ENCODE peak calls at places on chromosomes 13 and 19, in seven cellular contexts. X is pancreas; S is osteoblast; C is tibial nerve; E is heart right ventricle; G is lower lobe of right lung; Z is CD8-positive, alpha-beta memory T cell. B is an unnamed sample.

GRCh38 chr13:93309886-93310520 is 83.4 kb downstream of the GPC6 start:
- DNase-seq in X (no peak), S (peak; percentile 86), C (no peak), E (no peak), G (no peak), Z (no peak), B (no peak)

GRCh38 chr13:30418886-30419459 is 3.3 kb upstream of the UBE2L5 start:
- DNase-seq in X (no peak), S (no peak), C (no peak), E (no peak), G (no peak), Z (no peak), B (no peak)

GRCh38 chr13:27037571-27037970 is 134.0 kb downstream of the USP12 start:
- DNase-seq in X (no peak), S (no peak), C (no peak), E (no peak), G (no peak), Z (no peak), B (no peak)

GRCh38 chr13:36310417-36311108 is 12.9 kb upstream of the CCDC169 start:
- DNase-seq in X (no peak), S (peak; percentile 36), C (no peak), E (no peak), G (no peak), Z (no peak), B (no peak)

GRCh38 chr13:112810608-112811007 is 120.8 kb downstream of the ATP11A start:
- DNase-seq in X (no peak), S (no peak), C (no peak), E (no peak), G (no peak), Z (no peak), B (no peak)

GRCh38 chr13:52084971-52085370 is 43.9 kb downstream of the NEK5 start:
- DNase-seq in X (no peak), S (no peak), C (no peak), E (no peak), G (no peak), Z (no peak), B (no peak)

GRCh38 chr19:4052114-4052992 is 14.3 kb downstream of the ZBTB7A start:
- DNase-seq in X (peak; percentile 74), S (peak; percentile 100), C (no peak), E (no peak), G (peak; percentile 68), Z (peak; percentile 32), B (no peak)

GRCh38 chr13:46736568-46736967 is 60.4 kb downstream of the ESD start:
- DNase-seq in X (no peak), S (no peak), C (no peak), E (no peak), G (no peak), Z (no peak), B (no peak)

GRCh38 chr19:46069841-46070341 is 29.1 kb upstream of the IGFL4 start:
- DNase-seq in X (no peak), S (no peak), C (no peak), E (no peak), G (no peak), Z (no peak), B (no peak)

GRCh38 chr13:23898101-23898500 is 799 bp upstream of the C1QTNF9B start:
- DNase-seq in X (no peak), S (no peak), C (no peak), E (no peak), G (no peak), Z (no peak), B (no peak)

GRCh38 chr13:60397693-60398437 is 845 bp downstream of the TDRD3 start:
- DNase-seq in X (peak; percentile 82), S (peak; percentile 88), C (peak; percentile 16), E (peak; percentile 55), G (peak; percentile 83), Z (no peak), B (no peak)

GRCh38 chr13:48446454-48446853 is 33.5 kb upstream of the LPAR6 start:
- DNase-seq in X (no peak), S (no peak), C (no peak), E (no peak), G (no peak), Z (no peak), B (no peak)

GRCh38 chr13:36728006-36728405 is 54.2 kb downstream of the SERTM1 start:
- DNase-seq in X (no peak), S (no peak), C (no peak), E (no peak), G (no peak), Z (no peak), B (no peak)

GRCh38 chr19:46392252-46392801 is 21.0 kb downstream of the CCDC8 start:
- DNase-seq in X (peak; percentile 24), S (peak; percentile 86), C (no peak), E (no peak), G (peak; percentile 49), Z (no peak), B (no peak)

GRCh38 chr19:32178401-32178800 is 167.0 kb upstream of the ZNF507 start:
- DNase-seq in X (no peak), S (no peak), C (no peak), E (no peak), G (no peak), Z (no peak), B (no peak)

GRCh38 chr13:97298816-97299215 is 76.7 kb downstream of the MBNL2 start:
- DNase-seq in X (no peak), S (no peak), C (no peak), E (no peak), G (no peak), Z (no peak), B (no peak)

GRCh38 chr19:28980236-28980868 is 232.6 kb downstream of the UQCRFS1 start:
- DNase-seq in X (no peak), S (peak; percentile 83), C (no peak), E (no peak), G (no peak), Z (no peak), B (no peak)

GRCh38 chr19:41299755-41300089 is 10.2 kb upstream of the CCDC97 start:
- DNase-seq in X (no peak), S (peak; percentile 96), C (peak; percentile 41), E (peak; percentile 84), G (peak; percentile 71), Z (peak; percentile 45), B (no peak)

GRCh38 chr19:11560404-11560988 is 1.5 kb upstream of the ELOF1 start:
- DNase-seq in X (no peak), S (peak; percentile 88), C (no peak), E (peak; percentile 58), G (no peak), Z (peak; percentile 48), B (no peak)

GRCh38 chr19:6041991-6042421 is 64.1 kb upstream of the RANBP3 start:
- DNase-seq in X (no peak), S (no peak), C (no peak), E (no peak), G (peak; percentile 34), Z (no peak), B (no peak)

GRCh38 chr19:35153701-35154534 is 617 bp upstream of the FXYD5 start:
- DNase-seq in X (peak; percentile 78), S (peak; percentile 90), C (no peak), E (no peak), G (peak; percentile 68), Z (peak; percentile 61), B (no peak)

GRCh38 chr13:44816701-44817684 is 172.3 kb downstream of the NUFIP1 start:
- DNase-seq in X (no peak), S (peak; percentile 72), C (no peak), E (no peak), G (no peak), Z (no peak), B (no peak)

GRCh38 chr13:113595131-113595530 is 10.6 kb downstream of the TFDP1 start:
- DNase-seq in X (no peak), S (peak; percentile 68), C (no peak), E (no peak), G (peak; percentile 3), Z (no peak), B (no peak)

GRCh38 chr19:49614096-49614857 is 23.3 kb downstream of the PRR12 start:
- DNase-seq in X (no peak), S (peak; percentile 98), C (no peak), E (no peak), G (no peak), Z (no peak), B (no peak)

GRCh38 chr19:2061093-2061935 is 10.3 kb upstream of the MKNK2 start:
- DNase-seq in X (peak; percentile 100), S (peak; percentile 100), C (peak; percentile 100), E (peak; percentile 99), G (peak; percentile 99), Z (peak; percentile 99), B (peak; percentile 89)
- H3K4me1 ChIP-seq in X (peaks cover 27% of the 10 kb centered on the region), S (peaks cover 31% of the 10 kb centered on the region), C (peaks cover 69% of the 10 kb centered on the region), E (peaks cover 35% of the 10 kb centered on the region), G (peaks cover 67% of the 10 kb centered on the region), Z (peaks cover 56% of the 10 kb centered on the region), B (peaks cover 14% of the 10 kb centered on the region)

GRCh38 chr19:38715540-38715939 is 28.7 kb downstream of the CAPN12 start:
- DNase-seq in X (no peak), S (no peak), C (no peak), E (peak; percentile 76), G (no peak), Z (no peak), B (no peak)

GRCh38 chr19:38713865-38714264 is 30.4 kb downstream of the CAPN12 start:
- DNase-seq in X (no peak), S (no peak), C (no peak), E (no peak), G (no peak), Z (no peak), B (no peak)

GRCh38 chr19:38713227-38713649 is 31.0 kb downstream of the CAPN12 start:
- DNase-seq in X (no peak), S (peak; percentile 43), C (peak; percentile 73), E (peak; percentile 61), G (no peak), Z (no peak), B (no peak)

GRCh38 chr19:38712161-38712748 is 32.0 kb downstream of the CAPN12 start:
- DNase-seq in X (no peak), S (peak; percentile 52), C (no peak), E (no peak), G (no peak), Z (no peak), B (no peak)

DNA sequence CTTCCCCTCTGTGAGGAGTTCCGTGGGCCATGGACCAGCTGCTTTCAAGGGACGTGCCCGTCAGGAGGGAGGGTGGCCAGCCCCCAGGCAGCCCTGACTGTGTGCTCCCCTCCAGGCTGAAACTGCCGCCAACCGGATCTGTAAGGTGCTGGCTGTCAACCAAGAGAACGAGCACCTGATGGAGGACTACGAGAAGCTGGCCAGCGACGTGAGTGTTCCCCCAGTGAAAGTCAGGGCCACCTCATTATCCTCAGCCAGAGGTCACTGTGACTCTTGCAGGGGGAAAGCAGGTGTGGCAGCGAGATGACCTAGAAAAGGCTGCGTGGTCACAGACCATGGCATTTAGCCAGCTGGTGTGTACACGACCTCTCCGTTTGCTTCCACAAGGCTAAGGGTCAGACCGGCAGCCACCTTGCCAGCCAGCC is 29.9 kb downstream of the CAPN12 start:
- DNase-seq in X (no peak), S (no peak), C (no peak), E (peak; percentile 59), G (no peak), Z (no peak), B (no peak)
- H3K27ac ChIP-seq in X (peak overlapping the region; percentile 26), S (peak overlapping the region; percentile 91), C (peak overlapping the region; percentile 81), E (peak overlapping the region; percentile 93), G (no peak overlapping the region), Z (no peak overlapping the region), B (no peak overlapping the region)

GRCh38 chr19:10403137-10404021 is at the start of gene CDC37:
- DNase-seq in X (peak; percentile 99), S (peak; percentile 100), C (peak; percentile 95), E (peak; percentile 95), G (peak; percentile 97), Z (peak; percentile 96), B (no peak)
- H3K4me1 ChIP-seq in X (peaks cover 10% of the 10 kb centered on the region), S (peaks cover 32% of the 10 kb centered on the region), C (peaks cover 30% of the 10 kb centered on the region), E (peaks cover 56% of the 10 kb centered on the region), G (peaks cover 69% of the 10 kb centered on the region), Z (peaks cover 69% of the 10 kb centered on the region), B (peaks cover 1% of the 10 kb centered on the region)

GRCh38 chr19:3048190-3048533 is 14.1 kb downstream of the TLE5 start:
- DNase-seq in X (no peak), S (no peak), C (no peak), E (no peak), G (no peak), Z (no peak), B (no peak)
- H3K27ac ChIP-seq in X (no peak overlapping the region), S (no peak overlapping the region), C (peak overlapping the region; percentile 92), E (peak overlapping the region; percentile 71), G (no peak overlapping the region), Z (no peak overlapping the region), B (no peak overlapping the region)